ENCODE peak calls at places on chromosomes 1 and 21, in seven cellular contexts. O, E, D, P, B, Z and U are unnamed samples.

GRCh38 chr1:200739499-200740290 is 1.0 kb downstream of the CAMSAP2 start:
- DNase-seq in O (peak; percentile 36), E (peak; percentile 46), D (peak; percentile 13), P (peak; percentile 84), B (peak; percentile 50), Z (no peak), U (no peak)

GRCh38 chr1:5911157-5911556 is 81.1 kb downstream of the NPHP4 start:
- DNase-seq in O (no peak), E (no peak), D (no peak), P (no peak), B (no peak), Z (no peak), U (no peak)

GRCh38 chr1:8702121-8702520 is 115.3 kb downstream of the RERE start:
- DNase-seq in O (peak; percentile 48), E (peak; percentile 16), D (peak; percentile 53), P (no peak), B (peak; percentile 63), Z (no peak), U (peak; percentile 42)

GRCh38 chr1:231206856-231207255 is 34.2 kb upstream of the GNPAT start:
- DNase-seq in O (no peak), E (no peak), D (no peak), P (no peak), B (no peak), Z (no peak), U (no peak)

GRCh38 chr1:59162665-59163064 is 134.2 kb upstream of the FGGY start:
- DNase-seq in O (no peak), E (no peak), D (no peak), P (no peak), B (no peak), Z (no peak), U (no peak)

GRCh38 chr1:9229549-9229948 is 5.0 kb upstream of the H6PD start:
- DNase-seq in O (no peak), E (no peak), D (no peak), P (no peak), B (no peak), Z (no peak), U (no peak)

GRCh38 chr1:218443255-218443654 is 98.1 kb downstream of the TGFB2 start:
- DNase-seq in O (no peak), E (no peak), D (no peak), P (no peak), B (no peak), Z (no peak), U (no peak)

GRCh38 chr1:55650449-55650848 is 435.3 kb upstream of the USP24 start:
- DNase-seq in O (no peak), E (no peak), D (no peak), P (no peak), B (no peak), Z (peak; percentile 27), U (no peak)

GRCh38 chr1:80143361-80143760 is 1136.8 kb upstream of the ADGRL4 start:
- DNase-seq in O (no peak), E (no peak), D (no peak), P (no peak), B (no peak), Z (no peak), U (no peak)

GRCh38 chr21:41228006-41228370 is 60.0 kb downstream of the BACE2 start:
- DNase-seq in O (no peak), E (no peak), D (no peak), P (no peak), B (peak; percentile 75), Z (peak; percentile 53), U (no peak)

GRCh38 chr1:243473281-243474210 is 217.7 kb downstream of the SDCCAG8 start:
- DNase-seq in O (no peak), E (no peak), D (no peak), P (no peak), B (no peak), Z (peak; percentile 47), U (no peak)

DNA sequence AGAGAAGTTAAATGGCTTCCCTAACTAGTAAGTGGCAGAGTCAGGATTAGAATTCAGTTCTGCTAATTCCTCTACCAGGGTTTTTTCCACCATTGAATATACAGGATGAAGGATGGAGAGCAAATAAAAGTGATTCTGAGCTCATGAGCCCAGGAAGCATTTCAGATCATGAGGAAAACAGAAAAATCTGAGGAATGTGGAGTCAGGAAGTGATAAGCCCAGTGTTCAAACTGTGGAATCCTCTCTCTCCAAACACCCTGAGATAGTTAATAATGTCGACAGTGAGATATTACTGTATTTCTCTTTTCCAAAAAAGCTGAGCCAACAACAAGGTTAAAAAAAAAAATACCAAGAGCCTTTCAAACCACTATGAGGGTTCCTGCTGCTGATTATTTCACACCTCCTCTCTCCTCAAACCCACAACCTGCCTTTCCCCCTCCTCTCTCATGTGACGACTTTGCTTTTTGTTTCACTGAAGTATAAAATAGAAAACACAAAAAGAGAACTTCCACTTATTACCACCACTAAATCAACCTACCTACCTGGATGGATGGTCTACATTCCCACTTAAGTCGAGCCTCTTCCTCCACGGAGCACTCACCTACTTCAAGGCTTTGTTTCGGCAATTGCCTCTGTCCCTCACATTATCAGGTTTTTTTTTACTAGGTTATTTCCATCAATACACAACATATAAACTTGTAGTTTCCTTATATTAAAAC is 8.9 kb downstream of the SLAMF1 start:
- DNase-seq in O (no peak), E (no peak), D (no peak), P (no peak), B (peak; percentile 72), Z (no peak), U (no peak)
- H3K4me1 ChIP-seq in O (no peaks in the 10 kb centered on the region), E (no peaks in the 10 kb centered on the region), D (no peaks in the 10 kb centered on the region), P (no peaks in the 10 kb centered on the region), B (peaks cover 14% of the 10 kb centered on the region), Z (no peaks in the 10 kb centered on the region), U (no peaks in the 10 kb centered on the region)

DNA sequence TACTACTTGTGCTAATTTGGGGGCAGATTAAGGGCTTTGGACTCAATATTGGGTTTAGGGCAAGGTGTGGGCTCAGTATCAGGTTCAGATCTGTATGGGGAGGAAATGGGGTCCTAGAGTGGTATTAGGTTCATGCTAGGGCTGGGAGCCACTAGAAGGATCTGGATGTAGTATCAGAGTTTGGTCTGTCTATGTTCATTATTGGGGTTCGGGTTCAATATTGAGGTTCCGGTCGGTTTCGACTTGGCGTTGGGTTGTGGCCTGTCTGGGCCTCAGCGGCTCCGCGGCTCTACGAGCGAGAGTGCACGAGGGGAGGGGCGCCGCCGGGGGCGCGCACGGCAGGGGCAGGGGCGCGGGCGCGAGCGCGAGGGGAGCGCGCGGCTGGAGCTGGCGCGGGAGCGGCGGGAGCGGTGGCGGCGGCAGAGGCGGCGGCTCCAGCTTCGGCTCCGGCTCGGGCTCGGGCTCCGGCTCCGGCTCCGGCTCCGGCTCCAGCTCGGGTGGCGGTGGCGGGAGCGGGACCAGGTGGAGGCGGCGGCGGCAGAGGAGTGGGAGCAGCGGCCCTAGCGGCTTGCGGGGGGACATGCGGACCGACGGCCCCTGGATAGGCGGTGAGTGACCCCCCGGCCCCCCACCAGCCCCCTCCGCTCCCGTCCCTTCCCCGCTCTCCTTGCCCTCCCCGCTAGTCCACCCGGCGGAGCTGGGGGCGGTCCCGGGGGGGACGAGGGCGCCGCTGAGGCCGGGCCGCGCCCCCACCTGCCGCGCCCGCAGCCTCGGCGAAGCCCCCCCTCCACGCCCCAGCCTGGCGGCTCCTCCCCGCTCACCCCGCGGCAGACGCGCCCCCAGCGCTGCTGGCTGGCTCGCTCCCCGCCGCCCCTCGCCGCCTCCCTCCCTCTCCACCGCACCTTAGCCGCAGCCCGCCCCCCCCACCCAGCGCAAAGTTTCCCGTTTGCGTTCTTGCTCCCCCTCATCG is at the start of gene PTPRF:
- DNase-seq in O (peak; percentile 35), E (peak; percentile 42), D (peak; percentile 75), P (peak; percentile 62), B (peak; percentile 75), Z (peak; percentile 48), U (peak; percentile 83)
- H3K4me3 ChIP-seq in O (peak within 1 kb of the TSS; percentile 87), E (peak within 1 kb of the TSS; percentile 62), D (peak within 1 kb of the TSS; percentile 97), P (peak within 1 kb of the TSS; percentile 69), B (peak within 1 kb of the TSS; percentile 61), Z (peak within 1 kb of the TSS; percentile 86), U (peak within 1 kb of the TSS; percentile 59)

DNA sequence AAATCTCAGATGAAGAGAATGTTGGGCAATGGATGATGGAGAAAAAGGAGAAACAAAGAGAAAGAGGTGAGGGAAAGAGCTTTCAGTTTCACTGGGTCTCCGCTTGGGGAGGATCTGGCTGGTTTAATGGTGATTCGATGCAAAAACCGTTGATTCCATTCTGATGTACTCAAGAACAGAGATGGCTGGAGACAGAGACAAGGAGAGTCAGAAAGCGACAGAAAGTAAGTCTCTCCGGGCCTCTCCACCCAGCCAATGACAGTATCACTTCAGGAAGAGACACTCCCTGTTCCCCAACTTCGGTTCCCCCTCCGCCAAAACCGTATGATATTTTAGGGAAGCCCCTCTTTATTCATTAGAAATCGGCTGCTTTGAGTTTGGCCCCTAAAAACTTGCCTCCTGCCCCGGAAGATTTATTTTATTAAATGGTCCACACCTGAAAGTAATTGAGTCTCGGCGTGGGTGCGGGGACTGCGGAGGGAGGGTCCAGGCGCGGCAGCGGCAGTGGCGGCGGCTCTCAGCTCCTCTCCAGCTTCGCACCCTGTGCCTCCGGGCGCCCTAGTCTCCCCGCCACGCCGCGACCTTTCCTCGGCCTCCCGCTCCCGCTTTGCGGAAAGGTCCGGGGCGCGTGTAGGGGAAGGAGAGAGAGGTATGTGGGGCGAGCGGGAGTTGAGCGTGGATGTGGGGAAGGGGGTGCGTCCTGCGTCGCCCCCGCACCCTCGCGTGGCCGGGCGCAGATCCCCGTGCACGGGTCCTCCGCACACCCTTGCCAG is 13.2 kb upstream of the ALX3 start:
- DNase-seq in O (no peak), E (no peak), D (no peak), P (no peak), B (no peak), Z (no peak), U (no peak)
- H3K4me1 ChIP-seq in O (no peaks in the 10 kb centered on the region), E (peaks cover 18% of the 10 kb centered on the region), D (peaks cover 37% of the 10 kb centered on the region), P (peaks cover 6% of the 10 kb centered on the region), B (no peaks in the 10 kb centered on the region), Z (no peaks in the 10 kb centered on the region), U (peaks cover 7% of the 10 kb centered on the region)

DNA sequence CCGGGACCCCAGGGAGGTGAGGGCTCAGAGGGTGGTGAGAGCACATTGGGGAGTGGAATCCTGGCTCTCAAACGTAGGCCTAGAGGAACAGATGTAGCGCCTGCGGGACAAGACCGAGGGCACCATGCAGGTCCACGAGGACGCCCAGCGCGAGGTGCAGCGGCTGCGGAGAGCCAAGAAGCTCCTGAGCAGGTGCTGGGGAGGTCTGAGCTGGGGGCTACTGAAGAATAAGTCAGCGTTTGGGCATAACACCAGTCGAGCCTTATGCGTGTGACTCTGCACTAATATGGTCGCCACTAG is 2.6 kb upstream of the NBPF3 start:
- DNase-seq in O (no peak), E (no peak), D (no peak), P (no peak), B (no peak), Z (no peak), U (no peak)
- H3K4me3 ChIP-seq in O (no peak overlapping the region), E (peak overlapping the region; percentile 44), D (no peak overlapping the region), P (no peak overlapping the region), B (no peak overlapping the region), Z (no peak overlapping the region), U (no peak overlapping the region)

DNA sequence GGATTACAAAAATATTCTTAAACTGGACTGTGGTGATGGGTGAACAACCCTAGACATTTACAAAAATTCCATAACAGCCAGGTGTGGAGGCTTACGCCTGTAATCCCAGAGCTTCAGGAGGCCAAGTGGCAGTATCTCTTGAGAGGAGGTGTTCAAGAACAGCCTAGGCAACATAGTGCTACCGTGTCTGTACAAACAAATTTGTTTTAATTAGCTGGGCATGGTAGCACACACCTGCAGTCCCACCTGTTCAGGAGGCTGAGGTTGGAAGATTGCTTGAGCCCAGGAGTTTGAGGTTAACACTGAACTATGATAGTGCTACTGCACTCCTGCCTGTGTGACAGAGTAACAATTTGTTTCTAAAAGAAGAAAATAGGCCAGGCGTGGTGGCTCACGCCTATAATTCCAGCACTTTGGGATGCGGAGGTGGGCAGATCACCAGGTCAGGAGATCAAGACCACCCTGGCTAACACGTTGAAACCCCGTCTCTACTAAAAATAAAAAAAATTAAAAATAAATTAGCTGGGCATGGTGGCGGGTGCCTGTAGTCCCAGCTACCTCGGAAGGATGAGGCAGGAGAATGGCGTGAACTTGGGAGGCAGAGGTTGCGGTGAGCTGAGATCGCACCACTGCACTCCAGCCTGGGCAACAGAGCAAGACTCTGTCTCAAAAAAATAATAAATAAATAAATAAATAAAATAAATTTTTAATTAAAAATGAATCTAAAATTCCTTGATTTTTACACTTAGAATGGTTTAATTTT is 37.1 kb downstream of the ARID4B start:
- DNase-seq in O (no peak), E (no peak), D (no peak), P (no peak), B (no peak), Z (no peak), U (no peak)
- H3K4me1 ChIP-seq in O (peaks cover 5% of the 10 kb centered on the region), E (peaks cover 41% of the 10 kb centered on the region), D (peaks cover 31% of the 10 kb centered on the region), P (peaks cover 61% of the 10 kb centered on the region), B (no peaks in the 10 kb centered on the region), Z (peaks cover 5% of the 10 kb centered on the region), U (peaks cover 14% of the 10 kb centered on the region)